ENCODE peak calls at places on chromosomes 11 and 22, in eight cellular contexts. Z is stimulated activated CD8-positive, alpha-beta memory T cell treated with anti-CD3 and anti-CD28 coated beads, Interleukin-4, amount 100 ng/mL, for 4 hours; B is iPS-NIHi11; A is H9; X is GM03348; D is heart right ventricle; M is DMS153; L is ecto neural progenitor cell. U is an unnamed sample.

GRCh38 chr11:8017894-8018741 is 31.0 kb downstream of the EIF3F start:
- DNase-seq in X (peak), A (peak), D (no peak), L (peak), Z (no peak), M (no peak), B (no peak), U (peak)

GRCh38 chr11:2585566-2586090 is 114.2 kb downstream of the KCNQ1OT1 start:
- DNase-seq in D (no peak), B (no peak), A (no peak), X (peak), Z (no peak), M (no peak), L (no peak), U (no peak)

GRCh38 chr22:24435861-24436351 is 8.5 kb downstream of the ADORA2A start:
- DNase-seq in X (no peak), M (no peak), Z (no peak), A (no peak), L (no peak), D (no peak), B (no peak), U (peak)

GRCh38 chr11:132911186-132911585 is 621.1 kb downstream of the OPCML start:
- DNase-seq in Z (no peak), X (peak), L (no peak), M (peak), D (no peak), A (no peak), B (no peak), U (peak)

GRCh38 chr22:46618667-46619066 is 1.5 kb upstream of the GRAMD4 start:
- DNase-seq in L (no peak), B (no peak), M (no peak), D (peak), A (no peak), Z (no peak), X (no peak), U (no peak)

GRCh38 chr11:65182258-65183170 is 786 bp downstream of the CAPN1 start:
- DNase-seq in A (peak), B (peak), M (no peak), D (peak), Z (no peak), L (no peak), X (peak), U (peak)

GRCh38 chr11:120385110-120385509 is 48.9 kb downstream of the ARHGEF12 start:
- DNase-seq in B (no peak), D (no peak), X (no peak), Z (no peak), M (no peak), L (no peak), A (no peak), U (no peak)

GRCh38 chr22:46009730-46010129 is 32.8 kb upstream of the WNT7B start:
- DNase-seq in X (no peak), A (no peak), L (no peak), D (no peak), M (no peak), B (no peak), Z (no peak), U (no peak)

GRCh38 chr11:112605093-112605666 is 344.5 kb upstream of the PLET1 start:
- DNase-seq in D (no peak), A (no peak), Z (no peak), M (no peak), X (no peak), L (no peak), B (no peak), U (no peak)

GRCh38 chr11:12769834-12770345 is 95.7 kb downstream of the TEAD1 start:
- DNase-seq in L (no peak), M (no peak), X (peak), D (no peak), A (no peak), B (no peak), Z (no peak), U (peak)

GRCh38 chr22:32270641-32271369 is 15.7 kb upstream of the SLC5A4 start:
- DNase-seq in A (no peak), L (no peak), B (no peak), X (no peak), M (no peak), D (no peak), Z (no peak), U (no peak)

GRCh38 chr11:90542092-90542491 is 319.2 kb upstream of the CHORDC1 start:
- DNase-seq in Z (no peak), B (no peak), M (no peak), D (no peak), A (no peak), L (no peak), X (no peak), U (no peak)

GRCh38 chr22:44686873-44687600 is 15.0 kb upstream of the PRR5 start:
- DNase-seq in M (no peak), A (no peak), B (no peak), L (no peak), X (no peak), D (no peak), Z (no peak), U (no peak)

GRCh38 chr11:27171391-27171790 is 130.8 kb downstream of the BBOX1 start:
- DNase-seq in Z (no peak), M (no peak), L (no peak), X (no peak), A (no peak), D (no peak), B (no peak), U (peak)

GRCh38 chr11:69002743-69003231 is 10.3 kb downstream of the MRGPRF start:
- DNase-seq in D (no peak), Z (no peak), L (no peak), M (no peak), B (no peak), A (peak), X (no peak), U (no peak)

GRCh38 chr22:39181778-39182177 is 29.3 kb upstream of the CBX7 start:
- DNase-seq in X (no peak), B (no peak), M (no peak), D (no peak), A (no peak), Z (no peak), L (no peak), U (no peak)

GRCh38 chr11:65428578-65429068 is 6.0 kb downstream of the NEAT1 start:
- DNase-seq in L (no peak), M (no peak), D (peak), B (no peak), X (no peak), Z (no peak), A (no peak), U (peak)

GRCh38 chr11:106286881-106287504 is 209.5 kb downstream of the AASDHPPT start:
- DNase-seq in M (no peak), B (no peak), X (no peak), A (no peak), D (no peak), L (peak), Z (no peak), U (no peak)

GRCh38 chr11:112179601-112180000 is 4.3 kb downstream of the BCO2 start:
- DNase-seq in M (no peak), X (no peak), A (no peak), D (no peak), L (no peak), B (no peak), Z (no peak), U (no peak)

GRCh38 chr11:83162377-83162776 is 5.4 kb downstream of the PCF11 start:
- DNase-seq in Z (no peak), X (no peak), L (no peak), B (no peak), A (no peak), D (no peak), M (no peak), U (no peak)

GRCh38 chr22:32920032-32920628 is 118.6 kb downstream of the TIMP3 start:
- DNase-seq in M (no peak), B (no peak), X (peak), Z (no peak), A (no peak), L (no peak), D (peak), U (peak)

GRCh38 chr11:57155400-57155799 is 26.4 kb upstream of the LRRC55 start:
- DNase-seq in M (no peak), Z (no peak), A (no peak), X (no peak), B (no peak), D (no peak), L (no peak), U (no peak)

GRCh38 chr22:40156001-40156516 is 21.7 kb upstream of the TNRC6B start:
- DNase-seq in D (no peak), M (peak), A (peak), Z (no peak), B (peak), X (peak), L (no peak), U (peak)

GRCh38 chr11:72629266-72629665 is 45.0 kb downstream of the PDE2A start:
- DNase-seq in X (peak), L (no peak), D (peak), Z (no peak), M (no peak), A (no peak), B (no peak), U (no peak)

GRCh38 chr11:77126861-77127673 is 979 bp upstream of the MYO7A start:
- DNase-seq in Z (peak), D (peak), L (peak), M (no peak), B (peak), X (peak), A (peak), U (peak)

GRCh38 chr22:50060441-50061140 is 2.5 kb upstream of the TTLL8 start:
- DNase-seq in M (no peak), Z (no peak), D (no peak), X (no peak), L (no peak), B (no peak), A (peak), U (no peak)

GRCh38 chr22:24550028-24550901 is 4.7 kb downstream of the GUCD1 start:
- DNase-seq in D (no peak), M (no peak), X (no peak), B (no peak), Z (no peak), A (no peak), L (no peak), U (no peak)

GRCh38 chr11:2534131-2534956 is 89.5 kb downstream of the KCNQ1 start:
- DNase-seq in X (no peak), B (no peak), A (peak), Z (no peak), D (no peak), M (no peak), L (no peak), U (no peak)

GRCh38 chr11:44407211-44407996 is 97.5 kb upstream of the ALX4 start:
- DNase-seq in Z (no peak), M (no peak), D (peak), X (no peak), A (no peak), L (no peak), B (no peak), U (no peak)

GRCh38 chr22:49966716-49967332 is 6.3 kb downstream of the PIM3 start:
- DNase-seq in A (peak), B (peak), L (peak), D (peak), X (no peak), Z (no peak), M (no peak), U (no peak)

GRCh38 chr11:32080381-32080980 is 10.4 kb upstream of the RCN1 start:
- DNase-seq in Z (no peak), B (no peak), L (no peak), A (no peak), D (no peak), X (no peak), M (no peak), U (no peak)

GRCh38 chr11:128718064-128718463 is 24.2 kb downstream of the FLI1 start:
- DNase-seq in Z (no peak), M (no peak), X (no peak), L (no peak), A (no peak), D (no peak), B (no peak), U (no peak)

GRCh38 chr11:63670738-63671321 is 346 bp downstream of the ATL3 start:
- DNase-seq in B (peak), D (peak), A (peak), Z (no peak), X (peak), M (peak), L (peak), U (no peak)

GRCh38 chr11:131580466-131580865 is 210.1 kb downstream of the NTM start:
- DNase-seq in M (no peak), Z (no peak), L (no peak), A (no peak), X (peak), D (no peak), B (no peak), U (no peak)

U was measured in cardiac fibroblast.